ENCODE peak calls at places on chromosomes 4 and X, in six cellular contexts. U, Z, J, V, B and O are unnamed samples. For H3K36me3, the result is how much of the 10 kb centered on the place peaks cover.

GRCh38 chrX:30141966-30142365 is 73.4 kb upstream of the MAGEB2 start:
- DNase-seq in U (no peak), B (peak), J (no peak), Z (peak), V (no peak), O (no peak)

GRCh38 chr4:99248714-99249113 is 29.7 kb upstream of the ADH6 start:
- DNase-seq in B (no peak), J (no peak), Z (no peak), V (no peak), U (no peak), O (no peak)

GRCh38 chrX:68511255-68511654 is 12.4 kb downstream of the YIPF6 start:
- DNase-seq in Z (no peak), U (no peak), B (peak), V (peak), J (no peak), O (no peak)

GRCh38 chr4:132016703-132017102 is 1132.4 kb upstream of the PCDH10 start:
- DNase-seq in V (no peak), B (no peak), U (no peak), J (no peak), Z (no peak), O (no peak)

GRCh38 chr4:112099701-112100289 is 45.5 kb upstream of the FAM241A start:
- DNase-seq in U (no peak), B (peak), J (no peak), Z (peak), V (no peak), O (no peak)

GRCh38 chrX:133461226-133461625 is 45.9 kb upstream of the GPC4 start:
- DNase-seq in J (no peak), U (no peak), Z (no peak), B (no peak), V (no peak), O (no peak)

GRCh38 chr4:1012031-1012739 is 759 bp downstream of the FGFRL1 start:
- DNase-seq in Z (no peak), B (peak), J (peak), V (peak), U (no peak), O (no peak)

GRCh38 chrX:14489437-14489836 is 39.9 kb upstream of the GLRA2 start:
- DNase-seq in Z (no peak), B (no peak), V (no peak), J (no peak), U (no peak), O (peak)

GRCh38 chr4:122224348-122224747 is 72.2 kb downstream of the BLTP1 start:
- DNase-seq in Z (no peak), V (no peak), B (peak), J (no peak), U (no peak), O (no peak)

GRCh38 chrX:133918326-133918725 is 67.1 kb downstream of the GPC3 start:
- DNase-seq in J (no peak), B (no peak), Z (no peak), V (no peak), U (no peak), O (no peak)

GRCh38 chr4:98482847-98483806 is 175.3 kb downstream of the TSPAN5 start:
- DNase-seq in V (no peak), B (no peak), J (no peak), Z (peak), U (no peak), O (no peak)

GRCh38 chr4:3422241-3422801 is 19.4 kb upstream of the HGFAC start:
- DNase-seq in U (no peak), V (no peak), J (no peak), B (no peak), Z (no peak), O (no peak)

GRCh38 chrX:16853537-16853936 is 16.6 kb downstream of the RBBP7 start:
- DNase-seq in J (no peak), Z (no peak), V (no peak), B (no peak), U (no peak), O (no peak)

GRCh38 chr4:89834486-89835209 is 2.3 kb downstream of the SNCA start:
- DNase-seq in J (no peak), Z (no peak), U (no peak), V (no peak), B (no peak), O (no peak)

GRCh38 chr4:103754844-103755243 is 35.1 kb upstream of the TACR3 start:
- DNase-seq in Z (no peak), J (no peak), B (no peak), U (no peak), V (no peak), O (peak)

GRCh38 chrX:72620550-72621145 is 48.0 kb upstream of the HDAC8 start:
- DNase-seq in Z (peak), V (no peak), U (peak), B (no peak), J (peak), O (peak)

GRCh38 chr4:38669233-38669632 is 5.2 kb downstream of the KLF3 start:
- DNase-seq in V (no peak), U (no peak), B (no peak), Z (no peak), J (no peak), O (no peak)

GRCh38 chr4:154602404-154603020 is 9.9 kb downstream of the FGG start:
- DNase-seq in U (no peak), Z (no peak), V (no peak), B (no peak), J (no peak), O (no peak)

DNA sequence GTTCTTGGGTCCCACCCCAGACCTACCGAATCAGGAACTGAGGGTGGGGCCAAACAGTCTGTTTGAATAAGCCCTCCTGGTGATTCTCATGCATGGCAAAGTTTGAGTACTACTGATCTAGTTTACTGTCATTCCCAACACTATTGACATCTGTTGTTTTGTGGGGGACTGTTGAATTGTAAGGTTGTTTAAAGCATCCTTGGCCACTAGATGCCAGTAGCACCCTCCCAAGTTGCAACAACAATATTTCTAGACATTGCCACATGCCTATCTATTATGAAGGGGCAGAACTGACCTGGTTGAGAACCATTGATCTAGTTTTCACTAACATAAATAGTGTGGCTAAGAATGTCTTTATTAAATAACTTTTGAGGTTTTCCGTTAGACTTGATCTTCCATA is 15.1 kb downstream of the TAF9B start:
- DNase-seq in U (no peak), B (no peak), J (no peak), V (no peak), Z (no peak), O (no peak)
- H3K36me3 ChIP-seq in U (half or more), B (under half), J (under half), V (under half), Z (under half), O (under half)

DNA sequence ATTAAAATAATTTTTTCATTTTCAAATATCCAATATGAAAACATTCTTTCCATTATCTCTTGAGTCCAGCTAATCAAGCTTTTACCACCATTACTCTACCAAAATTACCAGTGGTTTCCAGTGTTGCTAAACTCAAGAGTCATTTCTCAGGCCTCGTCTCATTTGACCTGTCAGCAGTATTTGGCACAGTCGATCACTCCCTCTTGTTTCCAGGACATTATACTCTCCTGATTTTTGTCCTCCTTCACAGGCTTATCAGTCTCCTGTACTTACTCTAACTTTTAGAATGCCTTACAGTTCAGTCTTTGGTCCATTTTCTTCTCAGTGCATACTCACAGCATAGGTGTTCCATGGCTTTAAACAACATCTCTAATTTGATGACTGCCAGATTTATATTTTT is 11.6 kb downstream of the USP38 start:
- DNase-seq in B (no peak), U (no peak), Z (no peak), V (no peak), J (no peak), O (no peak)
- H3K36me3 ChIP-seq in B (half or more), U (half or more), Z (under half), V (under half), J (under half), O (under half)

DNA sequence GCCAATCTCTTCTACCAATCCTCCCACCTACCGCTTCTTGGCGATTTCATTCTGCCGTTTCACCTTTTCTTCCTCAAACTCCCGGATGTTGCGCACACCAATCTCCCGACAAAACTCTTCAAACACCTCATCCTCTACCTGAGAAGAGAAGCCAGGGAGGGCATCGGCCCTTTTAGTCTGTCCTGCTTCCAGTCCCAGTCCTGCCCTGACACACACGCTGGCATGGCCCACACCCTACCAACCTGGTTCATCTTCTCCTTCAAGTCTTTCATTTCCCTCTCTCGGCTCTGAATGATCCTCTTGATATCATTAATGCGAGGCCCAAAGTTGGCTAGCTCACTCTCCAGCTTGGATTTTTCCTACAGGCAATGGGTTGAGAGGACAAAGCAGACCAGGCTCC is 18.9 kb downstream of the SMC1A start:
- DNase-seq in B (no peak), Z (no peak), U (no peak), J (no peak), V (no peak), O (no peak)
- H3K36me3 ChIP-seq in B (under half), Z (under half), U (half or more), J (under half), V (under half), O (under half)

GRCh38 chr4:145513020-145513621 is 31.5 kb downstream of the SMAD1 start:
- DNase-seq in J (no peak), V (no peak), Z (no peak), B (no peak), U (no peak), O (no peak)
- H3K36me3 ChIP-seq in J (under half), V (under half), Z (under half), B (under half), U (under half), O (under half)

GRCh38 chrX:110175146-110175545 is 142.7 kb downstream of the AMMECR1 start:
- DNase-seq in V (no peak), U (no peak), J (no peak), Z (no peak), B (no peak), O (no peak)
- H3K36me3 ChIP-seq in V (under half), U (under half), J (under half), Z (under half), B (under half), O (under half)

GRCh38 chr4:102604222-102604940 is 103.2 kb downstream of the NFKB1 start:
- DNase-seq in V (no peak), J (no peak), U (no peak), B (no peak), Z (no peak), O (no peak)
- H3K36me3 ChIP-seq in V (under half), J (under half), U (half or more), B (under half), Z (under half), O (under half)

DNA sequence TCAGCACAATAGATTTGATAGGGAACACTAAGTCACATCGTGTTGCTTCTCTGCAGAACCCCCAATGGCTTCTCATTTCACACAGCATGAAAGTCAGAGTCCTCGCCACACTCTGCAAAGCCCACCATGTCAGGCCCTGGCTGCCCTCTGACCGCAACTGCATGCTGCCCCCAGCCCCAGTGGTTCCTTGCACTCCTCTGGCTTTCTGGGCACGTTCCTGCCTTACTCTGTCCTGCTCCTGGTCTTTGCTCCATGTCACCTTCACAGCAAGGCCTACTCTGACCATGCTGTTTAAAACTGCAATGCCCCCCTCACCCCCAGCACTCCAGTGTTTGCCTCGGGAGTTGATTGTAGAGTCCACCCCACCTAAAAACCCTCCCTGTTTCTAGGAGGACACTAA is 78.1 kb downstream of the EVC start:
- DNase-seq in U (no peak), Z (no peak), V (no peak), J (no peak), B (no peak), O (no peak)
- H3K36me3 ChIP-seq in U (under half), Z (under half), V (under half), J (under half), B (under half), O (under half)

DNA sequence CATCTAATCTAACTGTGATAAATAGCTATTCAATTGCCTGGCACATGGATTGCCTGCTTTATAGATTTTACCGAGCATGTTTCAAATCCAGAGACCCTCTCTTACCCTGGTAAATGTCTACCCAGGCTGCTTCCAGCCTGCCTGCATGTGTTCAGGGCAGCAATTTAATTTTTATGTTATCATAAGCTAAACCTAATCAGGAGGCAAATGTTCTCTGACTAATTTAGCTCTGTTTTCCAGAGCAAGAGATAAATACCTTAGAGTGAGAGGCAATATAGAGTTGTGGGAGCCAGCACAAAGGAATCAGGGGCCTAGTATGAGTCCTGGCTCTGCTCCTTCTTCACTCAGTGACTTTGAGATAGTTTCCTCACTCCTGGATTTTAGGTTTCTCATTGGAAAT is 37.7 kb downstream of the PARM1 start:
- DNase-seq in U (no peak), Z (no peak), V (no peak), B (no peak), J (no peak), O (no peak)
- H3K36me3 ChIP-seq in U (under half), Z (under half), V (under half), B (under half), J (under half), O (under half)

DNA sequence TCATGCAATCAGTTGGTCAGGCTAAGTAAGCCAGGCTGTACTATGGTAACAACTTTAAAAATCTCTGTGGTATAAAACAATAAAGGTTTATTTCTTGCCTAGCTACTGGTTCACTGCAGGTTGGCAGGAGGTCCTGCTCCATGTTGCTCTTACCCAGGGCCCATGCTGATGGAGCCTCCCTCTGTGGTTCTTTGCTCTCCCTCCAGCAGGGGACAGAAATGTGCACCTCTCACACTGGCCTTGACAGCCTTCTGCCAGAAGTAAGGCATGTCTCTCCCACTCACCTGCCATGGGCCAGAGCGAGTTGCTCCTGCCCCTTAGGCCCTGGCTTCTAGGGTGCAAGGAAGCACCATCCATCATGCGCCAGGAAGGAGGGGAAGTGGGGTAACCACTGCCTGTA is 31.1 kb downstream of the CLDN22 start:
- DNase-seq in B (no peak), V (no peak), Z (no peak), J (no peak), U (no peak), O (no peak)
- H3K36me3 ChIP-seq in B (under half), V (under half), Z (under half), J (under half), U (half or more), O (under half)

GRCh38 chrX:74277846-74278245 is 26.1 kb upstream of the ZCCHC13 start:
- DNase-seq in Z (no peak), U (no peak), J (no peak), B (no peak), V (no peak), O (no peak)

GRCh38 chrX:74284391-74284952 is 19.5 kb upstream of the ZCCHC13 start:
- DNase-seq in J (no peak), V (no peak), Z (no peak), B (no peak), U (no peak), O (no peak)

GRCh38 chrX:74277320-74277719 is 26.7 kb upstream of the ZCCHC13 start:
- DNase-seq in B (no peak), U (no peak), V (no peak), Z (no peak), J (no peak), O (no peak)

DNA sequence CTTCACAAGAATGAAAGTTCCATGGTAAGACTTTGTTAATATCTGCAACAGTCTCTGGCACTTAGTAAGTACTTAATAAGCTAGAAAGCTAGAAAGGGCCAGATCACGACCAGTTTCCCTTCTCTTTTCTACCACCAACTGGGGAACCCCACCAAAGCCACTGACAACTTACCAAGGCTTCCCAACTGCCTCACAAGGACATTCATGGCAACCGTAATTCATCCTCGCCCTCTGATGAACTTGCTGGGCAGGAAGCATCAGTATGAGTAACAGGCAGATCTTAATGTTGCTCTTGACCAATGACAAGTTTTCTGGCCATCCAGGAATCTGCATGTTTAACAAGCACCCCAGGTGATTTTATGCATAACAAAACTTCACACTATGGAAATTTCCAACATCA is 23.2 kb upstream of the ZCCHC13 start:
- DNase-seq in Z (no peak), B (no peak), J (no peak), U (no peak), V (no peak), O (no peak)
- H3K36me3 ChIP-seq in Z (under half), B (under half), J (under half), U (half or more), V (under half), O (under half)